ENCODE peak calls at places on chromosomes 12 and 14, in seven cellular contexts. Y, D, G, J, Z, L and R are unnamed samples.

GRCh38 chr12:674272-674781 is 11.1 kb upstream of the NINJ2 start:
- DNase-seq in Y (no peak), D (no peak), G (no peak), J (no peak), Z (no peak), L (no peak), R (peak)

GRCh38 chr12:130948136-130948535 is 5.6 kb upstream of the ADGRD1 start:
- DNase-seq in Y (no peak), D (no peak), G (no peak), J (no peak), Z (no peak), L (no peak), R (peak)

GRCh38 chr14:91127924-91128323 is 14.1 kb downstream of the DGLUCY start:
- DNase-seq in Y (no peak), D (no peak), G (no peak), J (no peak), Z (no peak), L (no peak), R (no peak)

GRCh38 chr12:124862768-124863408 is 776 bp downstream of the SCARB1 start:
- DNase-seq in Y (no peak), D (no peak), G (peak), J (peak), Z (peak), L (no peak), R (peak)

GRCh38 chr14:78088941-78089340 is 81.2 kb upstream of the NRXN3 start:
- DNase-seq in Y (no peak), D (no peak), G (no peak), J (no peak), Z (peak), L (no peak), R (peak)

GRCh38 chr14:56378474-56378873 is 201.1 kb upstream of the TMEM260 start:
- DNase-seq in Y (no peak), D (no peak), G (no peak), J (peak), Z (no peak), L (no peak), R (peak)

GRCh38 chr14:68663385-68664076 is 129.3 kb downstream of the ZFP36L1 start:
- DNase-seq in Y (no peak), D (no peak), G (no peak), J (no peak), Z (no peak), L (no peak), R (peak)

GRCh38 chr12:112419269-112420133 is 754 bp downstream of the PTPN11 start:
- DNase-seq in Y (no peak), D (peak), G (peak), J (peak), Z (peak), L (peak), R (peak)

GRCh38 chr12:20436367-20436766 is 68.0 kb downstream of the PDE3A start:
- DNase-seq in Y (no peak), D (no peak), G (no peak), J (no peak), Z (no peak), L (no peak), R (no peak)

GRCh38 chr14:58426819-58427288 is 477 bp downstream of the TIMM9 start:
- DNase-seq in Y (peak), D (peak), G (peak), J (peak), Z (peak), L (peak), R (peak)

GRCh38 chr14:102426796-102427195 is 64.1 kb downstream of the TECPR2 start:
- DNase-seq in Y (no peak), D (no peak), G (no peak), J (no peak), Z (no peak), L (no peak), R (no peak)

GRCh38 chr12:78036889-78037288 is 206.2 kb downstream of the NAV3 start:
- DNase-seq in Y (no peak), D (no peak), G (no peak), J (no peak), Z (no peak), L (no peak), R (no peak)

GRCh38 chr12:2583642-2584041 is 211.1 kb upstream of the FKBP4 start:
- DNase-seq in Y (no peak), D (no peak), G (no peak), J (no peak), Z (no peak), L (no peak), R (no peak)

GRCh38 chr14:99215277-99215676 is 56.7 kb downstream of the BCL11B start:
- DNase-seq in Y (no peak), D (no peak), G (peak), J (peak), Z (no peak), L (peak), R (peak)

GRCh38 chr12:66197413-66198055 is 8.5 kb downstream of the IRAK3 start:
- DNase-seq in Y (no peak), D (no peak), G (no peak), J (no peak), Z (no peak), L (no peak), R (no peak)

GRCh38 chr14:37150414-37150813 is 22.0 kb downstream of the SLC25A21 start:
- DNase-seq in Y (no peak), D (no peak), G (peak), J (peak), Z (no peak), L (no peak), R (peak)

GRCh38 chr14:104735830-104736642 is 12.0 kb downstream of the ADSS1 start:
- DNase-seq in Y (no peak), D (peak), G (peak), J (peak), Z (no peak), L (peak), R (peak)

GRCh38 chr14:69636051-69636639 is 24.7 kb downstream of the SUSD6 start:
- DNase-seq in Y (no peak), D (no peak), G (no peak), J (no peak), Z (no peak), L (no peak), R (no peak)

GRCh38 chr14:75450381-75451276 is 22.8 kb downstream of the JDP2 start:
- DNase-seq in Y (no peak), D (peak), G (peak), J (peak), Z (no peak), L (peak), R (peak)

GRCh38 chr12:108907861-108908302 is 28.0 kb downstream of the DAO start:
- DNase-seq in Y (no peak), D (no peak), G (no peak), J (peak), Z (no peak), L (no peak), R (peak)

GRCh38 chr12:125069616-125070015 is 4.4 kb downstream of the AACS start:
- DNase-seq in Y (no peak), D (no peak), G (no peak), J (no peak), Z (no peak), L (no peak), R (no peak)

GRCh38 chr12:112705037-112705632 is 86.4 kb upstream of the RPH3A start:
- DNase-seq in Y (no peak), D (no peak), G (no peak), J (peak), Z (peak), L (no peak), R (peak)

GRCh38 chr14:25041484-25041883 is 8.5 kb downstream of the STXBP6 start:
- DNase-seq in Y (no peak), D (no peak), G (peak), J (no peak), Z (no peak), L (no peak), R (peak)

GRCh38 chr14:37594916-37595808 is at the start of the genes FOXA1 and TTC6:
- DNase-seq in Y (peak), D (peak), G (peak), J (peak), Z (peak), L (no peak), R (peak)

GRCh38 chr14:53376064-53376463 is 222.9 kb upstream of the DDHD1 start:
- DNase-seq in Y (no peak), D (no peak), G (no peak), J (no peak), Z (no peak), L (no peak), R (no peak)

GRCh38 chr12:48000878-48001321 is 3.4 kb downstream of the COL2A1 start:
- DNase-seq in Y (no peak), D (no peak), G (peak), J (peak), Z (peak), L (no peak), R (peak)

GRCh38 chr12:128980623-128981022 is 127.3 kb downstream of the GLT1D1 start:
- DNase-seq in Y (no peak), D (no peak), G (no peak), J (no peak), Z (no peak), L (no peak), R (no peak)

GRCh38 chr14:20811994-20812393 is 9.3 kb upstream of the RNASE1 start:
- DNase-seq in Y (no peak), D (peak), G (peak), J (no peak), Z (no peak), L (no peak), R (no peak)

GRCh38 chr12:50720085-50720484 is 43.8 kb upstream of the ATF1 start:
- DNase-seq in Y (no peak), D (no peak), G (no peak), J (no peak), Z (no peak), L (no peak), R (no peak)

DNA sequence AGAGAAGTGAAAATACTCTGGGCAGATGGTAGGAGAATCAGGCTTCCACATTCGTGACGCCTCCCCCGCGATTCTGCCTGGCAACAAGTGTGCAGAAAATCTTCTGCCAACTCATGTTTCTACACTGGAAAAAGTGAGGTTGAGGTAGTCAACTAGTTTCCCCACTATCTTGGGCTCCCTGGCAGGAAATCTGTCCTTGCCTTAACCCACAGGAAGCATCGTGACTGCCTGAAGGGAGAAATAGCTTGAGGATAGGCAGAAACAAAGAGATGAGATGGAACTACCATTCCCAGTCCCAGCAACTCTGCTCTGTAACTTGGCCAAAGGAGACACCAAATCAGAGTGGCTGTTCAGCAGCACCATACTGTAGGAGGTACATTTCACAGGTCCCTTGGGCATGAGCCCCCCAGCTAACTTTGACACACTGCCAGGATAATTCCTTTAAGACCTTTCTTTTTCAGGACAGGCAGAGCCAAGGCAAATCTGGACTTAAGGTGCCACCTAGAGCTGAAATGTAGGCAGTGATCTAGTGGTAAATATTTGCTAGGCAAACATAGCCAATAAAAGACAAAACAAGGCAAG is 205.0 kb downstream of the PTPRO start:
- DNase-seq in Y (no peak), D (peak), G (no peak), J (peak), Z (no peak), L (no peak), R (peak)
- TF ChIP-seq CTCF in Y (no peak), D (no peak), G (peak), J (peak), Z (peak), L (no peak), R (peak)

DNA sequence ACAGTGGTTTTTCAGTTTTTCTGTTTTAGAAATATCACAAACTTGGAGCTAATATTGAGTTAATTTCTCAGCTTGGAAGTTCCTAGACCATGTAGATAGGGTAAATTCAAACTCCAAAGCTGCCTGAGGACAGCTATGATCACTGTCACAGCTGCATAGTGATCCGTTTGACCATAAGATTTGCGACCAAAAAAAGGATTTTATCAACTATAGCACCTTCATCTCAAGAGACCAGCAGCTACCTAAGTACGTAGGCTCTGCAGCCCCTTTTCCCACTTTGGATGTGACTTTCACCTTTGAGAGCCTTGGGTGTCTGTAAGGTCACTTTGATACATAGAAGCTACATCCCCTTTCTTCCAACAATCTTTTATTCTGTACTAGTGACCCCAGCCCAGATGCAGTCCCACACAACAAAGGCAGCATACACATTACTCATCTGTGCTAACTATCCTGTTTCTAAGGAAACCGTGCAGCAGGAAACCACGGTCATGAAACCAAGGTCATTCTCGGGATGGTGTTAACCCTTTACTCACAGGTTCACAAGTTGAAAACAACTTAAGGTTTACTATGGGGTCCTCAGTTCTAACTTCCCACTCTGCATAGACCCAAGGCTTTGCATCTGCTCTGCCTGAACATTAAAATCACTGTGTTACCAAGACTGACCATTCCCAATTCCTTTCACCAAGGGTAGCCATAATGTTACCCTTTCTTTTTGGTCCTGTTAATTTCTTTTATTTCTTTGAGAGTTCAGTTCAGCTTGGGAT is 75.4 kb downstream of the IFT81 start:
- DNase-seq in Y (no peak), D (no peak), G (peak), J (peak), Z (peak), L (no peak), R (peak)
- H3K4me3 ChIP-seq in Y (no peak), D (no peak), G (no peak), J (no peak), Z (no peak), L (no peak), R (no peak)

GRCh38 chr12:93908846-93909592 is 231.8 kb downstream of the CRADD start:
- DNase-seq in Y (no peak), D (peak), G (no peak), J (peak), Z (no peak), L (no peak), R (peak)
- TF ChIP-seq CTCF in Y (no peak), D (no peak), G (no peak), J (no peak), Z (no peak), L (no peak), R (no peak)

DNA sequence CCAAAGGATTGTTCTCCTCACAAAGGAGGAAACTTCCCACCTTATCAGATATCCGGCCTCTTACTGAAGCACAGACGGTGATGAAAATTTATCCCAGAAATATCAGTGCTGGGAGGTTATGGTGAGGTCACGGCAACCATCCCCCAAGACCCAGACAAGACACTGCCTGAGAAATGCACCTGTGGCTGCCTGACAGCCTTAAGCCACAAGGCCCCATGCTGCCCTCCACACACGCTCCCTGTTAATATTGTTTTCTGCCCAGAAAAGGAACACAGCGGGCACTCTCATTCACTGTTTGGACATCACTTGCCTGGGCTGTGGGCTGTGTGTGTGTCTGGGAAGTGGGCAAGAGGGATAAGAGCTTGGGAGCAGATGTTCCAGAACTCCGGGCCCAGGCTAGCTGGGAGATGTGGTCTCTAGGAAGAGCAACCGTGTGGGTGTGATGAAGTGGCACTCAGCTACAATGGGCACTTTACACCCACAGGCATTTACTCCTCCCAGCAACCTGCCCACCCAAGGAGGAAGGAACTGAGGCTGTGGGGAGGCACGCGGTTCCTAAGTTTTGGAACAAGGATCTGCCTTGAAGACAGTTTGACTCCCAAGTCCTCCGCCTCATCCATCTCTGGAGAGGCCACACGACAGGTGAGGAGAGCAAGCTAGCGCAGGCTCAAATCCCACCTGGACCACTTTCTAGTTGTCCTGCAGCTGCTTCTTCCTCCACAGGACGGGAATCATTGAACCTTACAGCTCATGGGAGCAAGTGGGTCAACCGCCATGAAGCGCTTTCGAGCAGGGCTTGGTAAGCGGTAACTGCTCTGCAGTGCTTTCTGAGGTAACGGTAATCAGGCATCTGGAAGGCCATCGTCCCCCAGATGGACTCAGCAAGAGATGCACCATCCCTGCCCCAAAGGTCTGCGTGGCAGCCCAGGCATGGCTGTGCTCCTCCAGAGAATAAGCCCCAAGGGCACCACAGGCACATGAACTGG is 91.4 kb downstream of the CHGA start:
- DNase-seq in Y (no peak), D (no peak), G (no peak), J (no peak), Z (no peak), L (no peak), R (no peak)
- H3K4me3 ChIP-seq in Y (no peak), D (no peak), G (no peak), J (no peak), Z (no peak), L (no peak), R (no peak)

GRCh38 chr12:80602455-80602854 is 105.0 kb upstream of the MYF6 start:
- DNase-seq in Y (no peak), D (no peak), G (no peak), J (no peak), Z (no peak), L (no peak), R (no peak)

GRCh38 chr12:80607361-80608135 is 99.9 kb upstream of the MYF6 start:
- DNase-seq in Y (no peak), D (no peak), G (no peak), J (peak), Z (no peak), L (no peak), R (no peak)
- TF ChIP-seq CTCF in Y (no peak), D (no peak), G (no peak), J (peak), Z (peak), L (no peak), R (peak)

GRCh38 chr12:106773286-106773685 is 1.2 kb upstream of the RIC8B start:
- DNase-seq in Y (no peak), D (no peak), G (no peak), J (no peak), Z (no peak), L (no peak), R (no peak)

GRCh38 chr12:106771425-106771824 is 3.1 kb upstream of the RIC8B start:
- DNase-seq in Y (no peak), D (no peak), G (no peak), J (no peak), Z (no peak), L (no peak), R (no peak)

GRCh38 chr12:106774808-106775524 is 484 bp downstream of the RIC8B start:
- DNase-seq in Y (no peak), D (no peak), G (peak), J (no peak), Z (no peak), L (peak), R (no peak)

GRCh38 chr12:106776897-106777296 is 2.4 kb downstream of the RIC8B start:
- DNase-seq in Y (no peak), D (no peak), G (no peak), J (no peak), Z (no peak), L (no peak), R (no peak)

GRCh38 chr12:106773945-106774807 is at the start of gene RIC8B:
- DNase-seq in Y (peak), D (peak), G (peak), J (peak), Z (peak), L (peak), R (peak)
- H3K4me3 ChIP-seq in Y (peak), D (peak), G (peak), J (peak), Z (peak), L (peak), R (peak)

DNA sequence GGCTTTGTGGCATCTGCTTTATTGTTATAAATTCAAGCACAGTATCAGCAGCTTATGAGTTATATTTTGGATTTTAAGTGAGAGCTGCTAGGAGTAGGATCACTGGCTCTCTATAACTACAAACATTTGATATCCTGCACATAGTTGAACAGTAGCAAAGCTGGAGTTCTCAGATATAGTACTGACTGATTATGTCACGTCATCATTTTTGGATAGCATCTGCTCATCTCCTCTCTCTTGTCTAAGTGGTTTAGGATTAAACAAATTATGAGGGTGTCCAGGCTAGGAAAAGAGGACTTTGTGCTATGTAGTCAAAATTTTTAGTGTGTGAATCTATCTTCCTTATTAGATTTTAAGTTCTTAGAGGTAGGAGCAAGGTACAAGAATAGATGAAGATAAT is 18.4 kb downstream of the PPP4R4 start:
- DNase-seq in Y (no peak), D (no peak), G (no peak), J (no peak), Z (no peak), L (no peak), R (no peak)
- TF ChIP-seq CTCF in Y (no peak), D (no peak), G (no peak), J (no peak), Z (no peak), L (no peak), R (no peak)

GRCh38 chr14:22978873-22979671 is 3.3 kb downstream of the AJUBA start:
- DNase-seq in Y (no peak), D (no peak), G (peak), J (peak), Z (no peak), L (peak), R (peak)
- H3K4me3 ChIP-seq in Y (no peak), D (no peak), G (peak), J (peak), Z (no peak), L (peak), R (peak)